ENCODE peak calls at places on chromosomes 6 and 20, in eight cellular contexts. P, M, R, W, Q, V, I and G are unnamed samples.

GRCh38 chr20:3751284-3751663 is 16.3 kb downstream of the ADISSP start:
- ATAC-seq in P (no peak), M (no peak), R (no peak), W (no peak), Q (no peak), V (no peak), I (no peak), G (no peak)

GRCh38 chr20:31678389-31679356 is 41.0 kb downstream of the COX4I2 start:
- ATAC-seq in P (peak), M (no peak), R (peak), W (no peak), Q (peak), V (no peak), I (peak), G (no peak)

GRCh38 chr20:11047559-11047958 is 373.8 kb upstream of the JAG1 start:
- ATAC-seq in P (no peak), M (no peak), R (no peak), W (no peak), Q (peak), V (no peak), I (no peak), G (no peak)

GRCh38 chr20:4154958-4155411 is 139.6 kb upstream of the RNF24 start:
- ATAC-seq in P (peak), M (peak), R (peak), W (peak), Q (no peak), V (peak), I (peak), G (no peak)

GRCh38 chr6:158506577-158506976 is 53.3 kb upstream of the TMEM181 start:
- ATAC-seq in P (peak), M (no peak), R (no peak), W (no peak), Q (no peak), V (peak), I (peak), G (no peak)

GRCh38 chr20:16803965-16804792 is 56.0 kb downstream of the OTOR start:
- ATAC-seq in P (peak), M (no peak), R (peak), W (no peak), Q (peak), V (peak), I (peak), G (no peak)

GRCh38 chr20:33702861-33703260 is 16.7 kb upstream of the E2F1 start:
- ATAC-seq in P (peak), M (peak), R (peak), W (no peak), Q (no peak), V (no peak), I (peak), G (no peak)

GRCh38 chr6:30227763-30228487 is 14.7 kb upstream of the TRIM26 start:
- ATAC-seq in P (no peak), M (no peak), R (no peak), W (no peak), Q (no peak), V (no peak), I (peak), G (no peak)

GRCh38 chr20:64077541-64077875 is 1.8 kb downstream of the RGS19 start:
- ATAC-seq in P (no peak), M (no peak), R (no peak), W (no peak), Q (no peak), V (no peak), I (no peak), G (no peak)

DNA sequence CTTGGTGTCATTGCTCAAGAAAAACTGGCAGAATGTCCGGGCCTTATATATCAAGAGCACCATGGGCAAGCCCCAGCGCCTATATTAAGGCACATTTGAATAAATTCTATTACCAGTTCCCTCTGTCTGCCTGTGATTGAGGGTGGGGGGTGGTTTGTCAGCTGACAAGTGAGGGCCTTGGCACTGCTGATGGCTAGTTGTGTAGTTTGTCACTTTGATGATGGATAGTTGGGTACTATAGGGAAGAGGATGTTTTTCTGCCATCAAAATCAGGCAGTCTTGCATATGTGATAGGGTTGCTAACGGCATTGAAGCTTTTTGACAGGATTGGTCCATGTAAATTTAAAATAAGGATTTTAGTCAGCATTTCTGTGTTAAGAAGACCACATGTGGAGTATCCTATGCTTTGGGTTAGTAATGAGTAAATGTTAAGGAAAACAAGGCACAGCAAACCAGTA is 2.5 kb downstream of the RPL10A start:
- ATAC-seq in P (no peak), M (no peak), R (no peak), W (no peak), Q (no peak), V (no peak), I (no peak), G (no peak)
- TF ChIP-seq POLR2A in P (no peak), M (no peak), R (no peak), W (no peak), Q (no peak), V (no peak), I (peak), G (no peak)

GRCh38 chr6:82616386-82617028 is 252.9 kb downstream of the TPBG start:
- ATAC-seq in P (no peak), M (no peak), R (no peak), W (no peak), Q (no peak), V (no peak), I (no peak), G (no peak)
- TF ChIP-seq CTCF in P (peak), M (no peak), R (no peak), W (no peak), Q (no peak), V (no peak), I (no peak), G (peak)

GRCh38 chr6:15663057-15663638 is 320 bp upstream of the DTNBP1 start:
- ATAC-seq in P (no peak), M (no peak), R (no peak), W (no peak), Q (no peak), V (no peak), I (no peak), G (no peak)

GRCh38 chr6:15661815-15662245 is 998 bp downstream of the DTNBP1 start:
- ATAC-seq in P (peak), M (no peak), R (no peak), W (no peak), Q (no peak), V (no peak), I (peak), G (no peak)

GRCh38 chr6:15665237-15665636 is 2.4 kb upstream of the DTNBP1 start:
- ATAC-seq in P (no peak), M (no peak), R (no peak), W (no peak), Q (no peak), V (no peak), I (no peak), G (no peak)

GRCh38 chr6:15659181-15659580 is 3.6 kb downstream of the DTNBP1 start:
- ATAC-seq in P (no peak), M (no peak), R (no peak), W (no peak), Q (no peak), V (no peak), I (no peak), G (no peak)

GRCh38 chr6:15662246-15663056 is at the start of gene DTNBP1:
- ATAC-seq in P (peak), M (peak), R (peak), W (peak), Q (peak), V (peak), I (peak), G (peak)
- TF ChIP-seq POLR2A in P (peak), M (peak), R (peak), W (no peak), Q (peak), V (peak), I (peak), G (peak)

GRCh38 chr20:39879296-39879695 is 809.7 kb downstream of the MAFB start:
- ATAC-seq in P (no peak), M (no peak), R (no peak), W (no peak), Q (no peak), V (no peak), I (no peak), G (no peak)
- TF ChIP-seq CTCF in P (no peak), M (no peak), R (no peak), W (no peak), Q (no peak), V (no peak), I (no peak), G (no peak)

GRCh38 chr6:34572021-34572420 is 15.9 kb upstream of the SPDEF start:
- ATAC-seq in P (no peak), M (no peak), R (no peak), W (no peak), Q (no peak), V (no peak), I (peak), G (no peak)

GRCh38 chr6:34569361-34569973 is 13.3 kb upstream of the SPDEF start:
- ATAC-seq in P (no peak), M (no peak), R (no peak), W (no peak), Q (no peak), V (no peak), I (no peak), G (no peak)

GRCh38 chr6:34570066-34570833 is 14.1 kb upstream of the SPDEF start:
- ATAC-seq in P (no peak), M (no peak), R (no peak), W (no peak), Q (no peak), V (no peak), I (no peak), G (no peak)

GRCh38 chr6:34572585-34572984 is 16.5 kb upstream of the SPDEF start:
- ATAC-seq in P (no peak), M (no peak), R (no peak), W (no peak), Q (no peak), V (no peak), I (no peak), G (no peak)

DNA sequence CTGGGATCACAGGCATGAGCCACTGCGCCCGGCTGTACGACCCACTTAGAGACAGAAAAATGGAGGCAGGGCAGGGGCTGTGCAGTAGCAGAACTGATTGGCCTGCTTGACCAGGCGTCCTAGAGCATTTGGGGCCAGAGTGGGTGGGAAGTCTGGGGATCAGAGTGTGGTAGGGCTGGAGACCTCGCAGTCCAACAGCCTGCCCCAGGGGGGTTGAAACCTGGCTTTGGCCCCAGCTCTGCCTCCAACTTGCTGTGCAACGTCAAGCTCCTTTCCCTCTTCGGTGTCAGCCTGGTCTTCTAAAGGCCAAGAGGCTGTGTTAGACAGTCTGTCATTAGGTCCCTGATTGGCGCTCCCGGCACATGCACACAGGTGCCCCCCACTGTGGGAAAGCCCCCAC is 15.3 kb upstream of the SPDEF start:
- ATAC-seq in P (no peak), M (no peak), R (no peak), W (no peak), Q (no peak), V (peak), I (peak), G (no peak)
- TF ChIP-seq POLR2A in P (no peak), M (no peak), R (no peak), W (no peak), Q (no peak), V (no peak), I (no peak), G (no peak)